ENCODE peak calls at places on chromosome 15, in nine cellular contexts. H is Calu3, R is GM13977, E is fibroblast of lung, N is nephron progenitor cell, B is psoas muscle, G is RWPE1, Y is HFFc6, D is osteocyte. P is an unnamed sample.

GRCh38 chr15:63857459-63857856 is 23.7 kb upstream of the HERC1 start:
- DNase-seq in B (no peak), G (no peak), Y (no peak), D (no peak), R (no peak), N (no peak), H (no peak), E (peak; percentile 12), P (no peak)

GRCh38 chr15:36898522-36899126 is 201.7 kb downstream of the MEIS2 start:
- DNase-seq in R (no peak), Y (no peak), D (no peak), G (no peak), E (no peak), B (no peak), H (no peak), N (no peak), P (no peak)

GRCh38 chr15:48811325-48811938 is 563 bp upstream of the CEP152 start:
- DNase-seq in Y (no peak), R (no peak), D (no peak), B (no peak), E (no peak), N (no peak), H (no peak), G (no peak), P (no peak)

GRCh38 chr15:56759450-56759845 is 26.1 kb upstream of the ZNF280D start:
- DNase-seq in B (peak; percentile 63), E (peak; percentile 98), D (no peak), R (no peak), N (no peak), Y (peak; percentile 95), G (peak; percentile 35), H (peak; percentile 75), P (no peak)

GRCh38 chr15:98501632-98502031 is 146.7 kb upstream of the IGF1R start:
- DNase-seq in Y (no peak), N (no peak), H (no peak), R (no peak), E (no peak), D (no peak), G (no peak), B (no peak), P (no peak)

GRCh38 chr15:70753101-70753829 is 10.1 kb downstream of the UACA start:
- DNase-seq in E (no peak), N (no peak), Y (no peak), D (no peak), R (no peak), H (no peak), B (no peak), G (no peak), P (no peak)

GRCh38 chr15:98294126-98294525 is 333.6 kb downstream of the ARRDC4 start:
- DNase-seq in G (no peak), N (no peak), R (no peak), Y (no peak), E (no peak), H (no peak), D (no peak), B (no peak), P (no peak)

GRCh38 chr15:43230640-43231115 is 9.9 kb upstream of the EPB42 start:
- DNase-seq in N (no peak), H (no peak), B (no peak), G (no peak), E (peak; percentile 30), D (no peak), R (no peak), Y (peak; percentile 6), P (no peak)

GRCh38 chr15:42547926-42548257 is 701 bp downstream of the LRRC57 start:
- DNase-seq in Y (peak; percentile 9), N (no peak), G (no peak), B (no peak), H (no peak), R (no peak), D (no peak), E (no peak), P (no peak)

GRCh38 chr15:84852212-84852611 is 32.2 kb upstream of the SLC28A1 start:
- DNase-seq in E (no peak), B (no peak), Y (no peak), H (peak; percentile 27), R (no peak), G (no peak), N (no peak), D (no peak), P (no peak)

GRCh38 chr15:57537072-57537471 is 54.6 kb upstream of the MYZAP start:
- DNase-seq in D (peak; percentile 91), N (no peak), G (no peak), R (no peak), E (peak; percentile 82), H (no peak), Y (peak; percentile 65), B (no peak), P (peak; percentile 35)

GRCh38 chr15:68278345-68279217 is 1.0 kb downstream of the FEM1B start:
- DNase-seq in R (no peak), B (no peak), G (peak; percentile 24), Y (no peak), H (no peak), D (no peak), N (no peak), E (peak; percentile 66), P (no peak)

GRCh38 chr15:48352474-48353072 is 21.3 kb downstream of the DUT start:
- DNase-seq in Y (peak; percentile 42), E (peak; percentile 66), B (no peak), R (peak; percentile 49), H (peak; percentile 67), G (peak; percentile 63), D (no peak), N (peak; percentile 55), P (no peak)

GRCh38 chr15:75153084-75153483 is 48.6 kb upstream of the C15orf39 start:
- DNase-seq in D (no peak), H (no peak), R (peak; percentile 58), G (peak; percentile 59), Y (peak; percentile 12), B (no peak), E (peak; percentile 45), N (no peak), P (peak; percentile 76)

GRCh38 chr15:68439506-68439905 is 7.5 kb upstream of the ITGA11 start:
- DNase-seq in R (no peak), B (no peak), N (no peak), H (no peak), Y (no peak), G (no peak), D (no peak), E (no peak), P (no peak)

GRCh38 chr15:89359471-89360293 is 25.1 kb upstream of the POLG start:
- DNase-seq in G (no peak), Y (no peak), B (no peak), N (no peak), E (no peak), R (peak; percentile 45), H (no peak), D (no peak), P (no peak)

GRCh38 chr15:89353991-89354390 is 19.4 kb upstream of the POLG start:
- DNase-seq in E (no peak), D (no peak), H (no peak), G (no peak), R (no peak), B (no peak), Y (no peak), N (no peak), P (no peak)

GRCh38 chr15:89358435-89358754 is 23.8 kb upstream of the POLG start:
- DNase-seq in E (no peak), R (peak; percentile 50), B (no peak), N (no peak), Y (no peak), G (peak; percentile 84), H (no peak), D (no peak), P (no peak)

GRCh38 chr15:89358755-89359439 is 24.3 kb upstream of the POLG start:
- DNase-seq in R (peak; percentile 94), E (peak; percentile 54), Y (peak; percentile 37), D (peak; percentile 92), B (peak; percentile 84), G (peak; percentile 84), H (peak; percentile 87), N (peak; percentile 85), P (peak; percentile 58)

GRCh38 chr15:89356634-89357298 is 22.1 kb upstream of the POLG start:
- DNase-seq in N (no peak), G (no peak), E (no peak), D (no peak), H (peak; percentile 64), R (no peak), B (no peak), Y (no peak), P (no peak)
- TF ChIP-seq CTCF in N (peak; percentile 33), G (peak; percentile 79), E (no peak), D (peak; percentile 52), H (peak; percentile 48), R (peak; percentile 68), B (peak; percentile 9), Y (peak; percentile 74), P (no peak)

GRCh38 chr15:78640840-78641733 is at the start of gene CHRNB4:
- DNase-seq in B (no peak), R (peak; percentile 52), H (peak; percentile 44), Y (no peak), E (peak; percentile 37), G (peak; percentile 59), D (no peak), N (peak; percentile 92), P (no peak)
- TF ChIP-seq CTCF in B (no peak), R (no peak), H (no peak), Y (no peak), E (no peak), G (no peak), D (no peak), N (no peak), P (no peak)

GRCh38 chr15:73052679-73053397 is 575 bp downstream of the NEO1 start:
- DNase-seq in G (peak; percentile 55), E (peak; percentile 39), D (no peak), H (peak; percentile 50), Y (no peak), R (peak; percentile 73), B (peak; percentile 70), N (peak; percentile 72), P (peak; percentile 87)
- TF ChIP-seq CTCF in G (peak; percentile 70), E (no peak), D (peak; percentile 42), H (peak; percentile 30), Y (peak; percentile 48), R (peak; percentile 35), B (peak; percentile 39), N (peak; percentile 9), P (no peak)

GRCh38 chr15:76333309-76333708 is 3.3 kb upstream of the ISL2 start:
- DNase-seq in D (peak; percentile 38), E (no peak), H (no peak), B (no peak), N (no peak), R (no peak), G (no peak), Y (no peak), P (peak; percentile 37)

GRCh38 chr15:76335129-76335850 is 1.3 kb upstream of the ISL2 start:
- DNase-seq in H (no peak), R (peak; percentile 36), Y (no peak), N (peak; percentile 40), E (no peak), D (peak; percentile 84), G (no peak), B (no peak), P (no peak)

GRCh38 chr15:76332796-76333195 is 3.8 kb upstream of the ISL2 start:
- DNase-seq in B (no peak), Y (no peak), R (no peak), G (no peak), N (no peak), H (no peak), D (peak; percentile 79), E (no peak), P (no peak)

GRCh38 chr15:76334438-76335004 is 2.1 kb upstream of the ISL2 start:
- DNase-seq in R (no peak), Y (no peak), E (no peak), H (no peak), N (no peak), D (peak; percentile 21), G (no peak), B (no peak), P (no peak)

GRCh38 chr15:76333720-76334437 is 2.7 kb upstream of the ISL2 start:
- DNase-seq in B (no peak), R (peak; percentile 22), G (peak; percentile 27), Y (no peak), D (peak; percentile 65), E (no peak), H (peak; percentile 50), N (peak; percentile 30), P (peak; percentile 77)
- TF ChIP-seq CTCF in B (no peak), R (peak; percentile 56), G (no peak), Y (peak; percentile 75), D (peak; percentile 25), E (peak; percentile 10), H (peak; percentile 16), N (peak; percentile 17), P (no peak)